ENCODE peak calls at places on chromosomes 12 and 14, in six cellular contexts. One of them, this sample, is unnamed.
A peak's percentile ranks its signal among the peaks of the same experiment; 100 is the strongest.

GRCh38 chr14:77296906-77297305 is 23.8 kb downstream of the POMT2 start:
- DNase-seq in mesenchymal stem cell: no peak
- DNase-seq in H1: no peak
- DNase-seq in neuronal stem cell: no peak
- DNase-seq in IMR-90: no peak
- DNase-seq in mesendoderm: no peak
- DNase-seq in this sample: no peak

GRCh38 chr12:98446716-98447115 is 68.7 kb upstream of the TMPO start:
- DNase-seq in H1: no peak
- DNase-seq in mesenchymal stem cell: peak; percentile 27
- DNase-seq in mesendoderm: no peak
- DNase-seq in IMR-90: no peak
- DNase-seq in neuronal stem cell: no peak
- DNase-seq in this sample: no peak

GRCh38 chr14:92967346-92967926 is 44.5 kb downstream of the CHGA start:
- DNase-seq in mesendoderm: no peak
- DNase-seq in mesenchymal stem cell: no peak
- DNase-seq in IMR-90: peak; percentile 4
- DNase-seq in neuronal stem cell: no peak
- DNase-seq in H1: no peak
- DNase-seq in this sample: no peak

GRCh38 chr12:120620624-120621023 is 19.8 kb upstream of the CABP1 start:
- DNase-seq in IMR-90: no peak
- DNase-seq in mesenchymal stem cell: no peak
- DNase-seq in neuronal stem cell: no peak
- DNase-seq in H1: no peak
- DNase-seq in mesendoderm: no peak
- DNase-seq in this sample: no peak

GRCh38 chr12:30839643-30840190 is 85.0 kb upstream of the CAPRIN2 start:
- DNase-seq in IMR-90: no peak
- DNase-seq in mesenchymal stem cell: no peak
- DNase-seq in neuronal stem cell: no peak
- DNase-seq in mesendoderm: no peak
- DNase-seq in H1: no peak
- DNase-seq in this sample: no peak

GRCh38 chr14:98229676-98230366 is 1042.2 kb downstream of the BCL11B start:
- DNase-seq in mesendoderm: no peak
- DNase-seq in mesenchymal stem cell: no peak
- DNase-seq in H1: no peak
- DNase-seq in IMR-90: no peak
- DNase-seq in neuronal stem cell: no peak
- DNase-seq in this sample: no peak

GRCh38 chr14:98599082-98599481 is 672.9 kb downstream of the BCL11B start:
- DNase-seq in IMR-90: no peak
- DNase-seq in H1: no peak
- DNase-seq in neuronal stem cell: no peak
- DNase-seq in mesenchymal stem cell: no peak
- DNase-seq in mesendoderm: no peak
- DNase-seq in this sample: no peak

GRCh38 chr12:70721958-70722357 is 84.7 kb upstream of the PTPRB start:
- DNase-seq in mesendoderm: peak; percentile 29
- DNase-seq in mesenchymal stem cell: no peak
- DNase-seq in IMR-90: no peak
- DNase-seq in H1: no peak
- DNase-seq in neuronal stem cell: no peak
- DNase-seq in this sample: peak; percentile 50

GRCh38 chr12:30961030-30961429 is 34.5 kb downstream of the TSPAN11 start:
- DNase-seq in neuronal stem cell: no peak
- DNase-seq in IMR-90: no peak
- DNase-seq in H1: no peak
- DNase-seq in mesendoderm: no peak
- DNase-seq in mesenchymal stem cell: no peak
- DNase-seq in this sample: no peak

GRCh38 chr14:86858043-86858442 is 1134.9 kb downstream of the GALC start:
- DNase-seq in neuronal stem cell: no peak
- DNase-seq in mesenchymal stem cell: peak; percentile 19
- DNase-seq in IMR-90: peak; percentile 59
- DNase-seq in mesendoderm: no peak
- DNase-seq in H1: no peak
- DNase-seq in this sample: no peak

GRCh38 chr12:92496790-92497189 is 206.0 kb upstream of the PLEKHG7 start:
- DNase-seq in mesenchymal stem cell: no peak
- DNase-seq in IMR-90: no peak
- DNase-seq in H1: no peak
- DNase-seq in mesendoderm: no peak
- DNase-seq in neuronal stem cell: no peak
- DNase-seq in this sample: no peak

GRCh38 chr12:85866929-85867776 is 6.9 kb upstream of the NTS start:
- DNase-seq in IMR-90: peak; percentile 61
- DNase-seq in H1: no peak
- DNase-seq in mesendoderm: peak; percentile 75
- DNase-seq in mesenchymal stem cell: peak; percentile 61
- DNase-seq in neuronal stem cell: peak; percentile 24
- DNase-seq in this sample: no peak

GRCh38 chr12:127479256-127479655 is 787.7 kb upstream of the TMEM132C start:
- DNase-seq in IMR-90: no peak
- DNase-seq in neuronal stem cell: no peak
- DNase-seq in mesendoderm: no peak
- DNase-seq in H1: peak; percentile 41
- DNase-seq in mesenchymal stem cell: no peak
- DNase-seq in this sample: no peak

GRCh38 chr14:94029250-94029649 is 3.1 kb downstream of the OTUB2 start:
- DNase-seq in mesendoderm: no peak
- DNase-seq in H1: no peak
- DNase-seq in IMR-90: no peak
- DNase-seq in neuronal stem cell: no peak
- DNase-seq in mesenchymal stem cell: no peak
- DNase-seq in this sample: no peak

GRCh38 chr12:22993639-22994038 is 368.7 kb downstream of the ETNK1 start:
- DNase-seq in neuronal stem cell: no peak
- DNase-seq in mesenchymal stem cell: no peak
- DNase-seq in mesendoderm: peak; percentile 57
- DNase-seq in IMR-90: no peak
- DNase-seq in H1: no peak
- DNase-seq in this sample: no peak

GRCh38 chr12:90061834-90062233 is 353.2 kb upstream of the ATP2B1 start:
- DNase-seq in H1: no peak
- DNase-seq in mesenchymal stem cell: no peak
- DNase-seq in neuronal stem cell: no peak
- DNase-seq in mesendoderm: no peak
- DNase-seq in IMR-90: no peak
- DNase-seq in this sample: no peak

GRCh38 chr12:95633671-95634465 is 82.6 kb upstream of the USP44 start:
- DNase-seq in mesenchymal stem cell: peak; percentile 51
- DNase-seq in H1: no peak
- DNase-seq in mesendoderm: no peak
- DNase-seq in IMR-90: no peak
- DNase-seq in neuronal stem cell: no peak
- DNase-seq in this sample: no peak

GRCh38 chr14:86897224-86897623 is 1095.8 kb downstream of the GALC start:
- DNase-seq in mesenchymal stem cell: no peak
- DNase-seq in H1: no peak
- DNase-seq in mesendoderm: no peak
- DNase-seq in IMR-90: no peak
- DNase-seq in neuronal stem cell: no peak
- DNase-seq in this sample: no peak

GRCh38 chr12:100953217-100953616 is 158.6 kb downstream of the ANO4 start:
- DNase-seq in IMR-90: peak; percentile 15
- DNase-seq in neuronal stem cell: no peak
- DNase-seq in mesenchymal stem cell: peak; percentile 16
- DNase-seq in H1: no peak
- DNase-seq in mesendoderm: no peak
- DNase-seq in this sample: no peak

GRCh38 chr14:68749487-68750475 is 43.1 kb downstream of the ZFP36L1 start:
- DNase-seq in neuronal stem cell: no peak
- DNase-seq in mesendoderm: peak; percentile 24
- DNase-seq in H1: no peak
- DNase-seq in IMR-90: peak; percentile 41
- DNase-seq in mesenchymal stem cell: peak; percentile 76
- DNase-seq in this sample: no peak

GRCh38 chr12:14390885-14391530 is 25.5 kb downstream of the ATF7IP start:
- DNase-seq in mesenchymal stem cell: no peak
- DNase-seq in H1: no peak
- DNase-seq in IMR-90: no peak
- DNase-seq in mesendoderm: no peak
- DNase-seq in neuronal stem cell: no peak
- DNase-seq in this sample: no peak

GRCh38 chr12:106192659-106193403 is 54.1 kb upstream of the NUAK1 start:
- DNase-seq in H1: no peak
- DNase-seq in neuronal stem cell: no peak
- DNase-seq in mesenchymal stem cell: no peak
- DNase-seq in mesendoderm: no peak
- DNase-seq in IMR-90: no peak
- DNase-seq in this sample: no peak

GRCh38 chr12:124359671-124360581 is 65.0 kb downstream of the RFLNA start:
- DNase-seq in neuronal stem cell: no peak
- DNase-seq in H1: no peak
- DNase-seq in mesenchymal stem cell: no peak
- DNase-seq in IMR-90: no peak
- DNase-seq in mesendoderm: no peak
- DNase-seq in this sample: no peak

GRCh38 chr12:43255642-43256041 is 296.4 kb downstream of the ADAMTS20 start:
- DNase-seq in IMR-90: no peak
- DNase-seq in neuronal stem cell: no peak
- DNase-seq in mesenchymal stem cell: no peak
- DNase-seq in H1: no peak
- DNase-seq in mesendoderm: no peak
- DNase-seq in this sample: no peak

GRCh38 chr12:43252585-43252984 is 299.4 kb downstream of the ADAMTS20 start:
- DNase-seq in mesendoderm: no peak
- DNase-seq in IMR-90: no peak
- DNase-seq in neuronal stem cell: no peak
- DNase-seq in mesenchymal stem cell: no peak
- DNase-seq in H1: no peak
- DNase-seq in this sample: no peak
- H2BK15ac ChIP-seq in mesendoderm: no peak overlapping the region
- H2BK15ac ChIP-seq in IMR-90: no peak overlapping the region
- H2BK15ac ChIP-seq in neuronal stem cell: no peak overlapping the region
- H2BK15ac ChIP-seq in mesenchymal stem cell: no peak overlapping the region
- H2BK15ac ChIP-seq in H1: no peak overlapping the region
- H2BK15ac ChIP-seq in this sample: no peak overlapping the region

GRCh38 chr12:104048162-104048561 is 1.8 kb downstream of the GLT8D2 start:
- DNase-seq in IMR-90: no peak
- DNase-seq in neuronal stem cell: no peak
- DNase-seq in mesendoderm: no peak
- DNase-seq in H1: no peak
- DNase-seq in mesenchymal stem cell: no peak
- DNase-seq in this sample: no peak
- H3K4me2 ChIP-seq in IMR-90: peak overlapping the region; percentile 96
- H3K4me2 ChIP-seq in neuronal stem cell: no peak overlapping the region
- H3K4me2 ChIP-seq in mesendoderm: no peak overlapping the region
- H3K4me2 ChIP-seq in H1: no peak overlapping the region
- H3K4me2 ChIP-seq in mesenchymal stem cell: no peak overlapping the region
- H3K4me2 ChIP-seq in this sample: no peak overlapping the region

DNA sequence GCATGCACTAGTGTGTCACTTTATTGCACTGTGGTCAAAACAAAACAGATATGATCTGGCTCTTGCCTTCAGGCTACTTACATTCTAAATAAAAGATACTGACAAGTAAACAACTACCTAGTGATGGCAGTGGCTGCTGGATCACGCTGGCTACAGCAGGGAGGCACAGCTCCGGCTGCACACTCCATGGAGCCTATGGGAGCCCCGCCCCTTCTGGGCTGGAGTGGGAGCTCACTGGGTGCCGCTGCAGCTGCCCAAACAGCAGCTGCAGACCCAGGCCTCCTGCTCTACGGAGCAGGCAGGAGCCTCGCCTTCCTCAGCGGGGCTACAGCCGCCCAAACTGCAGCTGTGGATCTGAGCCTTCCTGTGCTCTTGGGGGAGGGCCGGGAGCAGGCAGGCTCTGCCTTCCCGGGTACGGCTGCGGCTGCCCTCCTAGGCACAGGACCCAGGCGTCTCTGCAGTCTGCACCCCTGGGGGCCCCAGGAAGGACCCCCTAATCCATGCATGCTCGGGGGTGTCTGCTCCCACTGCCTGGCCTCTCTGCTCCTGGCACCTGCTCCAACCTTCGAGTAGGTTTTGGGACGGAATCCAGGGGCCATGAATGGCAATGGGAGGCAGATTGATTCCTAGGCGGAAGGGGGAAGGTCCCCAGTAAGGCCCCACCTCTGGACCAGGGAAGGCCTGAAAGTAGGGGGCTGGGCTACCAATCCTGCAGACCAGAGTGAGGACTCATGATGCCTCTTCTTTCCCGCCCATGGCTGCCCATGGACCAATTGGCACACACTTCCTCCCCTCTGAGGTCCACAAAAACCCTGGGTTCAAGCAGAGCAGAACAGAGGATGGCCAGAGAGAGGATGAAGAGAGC is 253.1 kb downstream of the ANO6 start:
- DNase-seq in IMR-90: no peak
- DNase-seq in H1: no peak
- DNase-seq in neuronal stem cell: no peak
- DNase-seq in mesendoderm: no peak
- DNase-seq in mesenchymal stem cell: no peak
- DNase-seq in this sample: peak; percentile 38
- H3K9ac ChIP-seq in IMR-90: no peak overlapping the region
- H3K9ac ChIP-seq in H1: no peak overlapping the region
- H3K9ac ChIP-seq in neuronal stem cell: no peak overlapping the region
- H3K9ac ChIP-seq in mesendoderm: no peak overlapping the region
- H3K9ac ChIP-seq in mesenchymal stem cell: no peak overlapping the region
- H3K9ac ChIP-seq in this sample: no peak overlapping the region

GRCh38 chr12:1634149-1634548 is 5.1 kb downstream of the WNT5B start:
- DNase-seq in neuronal stem cell: no peak
- DNase-seq in mesendoderm: no peak
- DNase-seq in mesenchymal stem cell: no peak
- DNase-seq in IMR-90: no peak
- DNase-seq in H1: no peak
- DNase-seq in this sample: no peak
- H2BK15ac ChIP-seq in neuronal stem cell: no peak overlapping the region
- H2BK15ac ChIP-seq in mesendoderm: no peak overlapping the region
- H2BK15ac ChIP-seq in mesenchymal stem cell: no peak overlapping the region
- H2BK15ac ChIP-seq in IMR-90: no peak overlapping the region
- H2BK15ac ChIP-seq in H1: no peak overlapping the region
- H2BK15ac ChIP-seq in this sample: no peak overlapping the region

GRCh38 chr12:25352078-25352918 is 101.6 kb upstream of the KRAS start:
- DNase-seq in mesendoderm: no peak
- DNase-seq in H1: no peak
- DNase-seq in IMR-90: peak; percentile 63
- DNase-seq in mesenchymal stem cell: peak; percentile 18
- DNase-seq in neuronal stem cell: no peak
- DNase-seq in this sample: no peak
- H3K4me2 ChIP-seq in mesendoderm: no peak overlapping the region
- H3K4me2 ChIP-seq in H1: no peak overlapping the region
- H3K4me2 ChIP-seq in IMR-90: no peak overlapping the region
- H3K4me2 ChIP-seq in mesenchymal stem cell: no peak overlapping the region
- H3K4me2 ChIP-seq in neuronal stem cell: no peak overlapping the region
- H3K4me2 ChIP-seq in this sample: no peak overlapping the region

GRCh38 chr12:114662512-114663177 is 21.3 kb downstream of the TBX3 start:
- DNase-seq in H1: peak; percentile 91
- DNase-seq in IMR-90: peak; percentile 91
- DNase-seq in mesendoderm: peak; percentile 82
- DNase-seq in mesenchymal stem cell: peak; percentile 86
- DNase-seq in neuronal stem cell: no peak
- DNase-seq in this sample: peak; percentile 78
- H3K9ac ChIP-seq in H1: no peak overlapping the region
- H3K9ac ChIP-seq in IMR-90: no peak overlapping the region
- H3K9ac ChIP-seq in mesendoderm: no peak overlapping the region
- H3K9ac ChIP-seq in mesenchymal stem cell: peak overlapping the region; percentile 21
- H3K9ac ChIP-seq in neuronal stem cell: no peak overlapping the region
- H3K9ac ChIP-seq in this sample: no peak overlapping the region

This sample was measured in H9.